ENCODE peak calls at places on chromosomes 12 and 14, in five cellular contexts. Y is C1 segment of cervical spinal cord; T is CD4-positive, alpha-beta T cell; U is AG09309; R is Right ventricle myocardium superior. J is an unnamed sample.

GRCh38 chr14:73422515-73422914 is 35.8 kb downstream of the NUMB start:
- DNase-seq in Y (no peak), T (no peak), U (no peak), R (no peak), J (no peak)

GRCh38 chr14:61564623-61565091 is 130.7 kb upstream of the HIF1A start:
- DNase-seq in Y (no peak), T (no peak), U (peak; percentile 86), R (no peak), J (no peak)

GRCh38 chr12:44780221-44780770 is 95.8 kb downstream of the NELL2 start:
- DNase-seq in Y (no peak), T (no peak), U (no peak), R (no peak), J (no peak)

GRCh38 chr14:24417832-24418491 is 11.5 kb downstream of the CBLN3 start:
- DNase-seq in Y (no peak), T (no peak), U (no peak), R (no peak), J (no peak)

GRCh38 chr12:96150442-96150841 is 43.7 kb upstream of the ELK3 start:
- DNase-seq in Y (no peak), T (no peak), U (no peak), R (no peak), J (no peak)

GRCh38 chr12:958449-959123 is 9.1 kb upstream of the RAD52 start:
- DNase-seq in Y (no peak), T (no peak), U (no peak), R (no peak), J (no peak)

GRCh38 chr14:92863281-92863680 is 59.7 kb upstream of the CHGA start:
- DNase-seq in Y (no peak), T (no peak), U (no peak), R (no peak), J (no peak)

GRCh38 chr12:64521838-64522237 is 69.9 kb downstream of the TBK1 start:
- DNase-seq in Y (no peak), T (no peak), U (no peak), R (no peak), J (no peak)

GRCh38 chr12:79973774-79974173 is 38.9 kb upstream of the PPP1R12A start:
- DNase-seq in Y (no peak), T (no peak), U (no peak), R (no peak), J (no peak)

GRCh38 chr12:14948672-14949071 is 10.3 kb upstream of the ERP27 start:
- DNase-seq in Y (no peak), T (peak; percentile 52), U (peak; percentile 24), R (no peak), J (peak; percentile 84)

GRCh38 chr12:100138048-100138907 is 4.4 kb downstream of the BLTP3B start:
- DNase-seq in Y (no peak), T (no peak), U (no peak), R (no peak), J (no peak)

GRCh38 chr12:6752181-6752930 is 585 bp downstream of the MLF2 start:
- DNase-seq in Y (no peak), T (no peak), U (no peak), R (no peak), J (no peak)

GRCh38 chr12:104650541-104650940 is 193.8 kb downstream of the CHST11 start:
- DNase-seq in Y (no peak), T (no peak), U (no peak), R (peak; percentile 20), J (no peak)

GRCh38 chr14:95269493-95269892 is 50.2 kb downstream of the CLMN start:
- DNase-seq in Y (no peak), T (no peak), U (no peak), R (no peak), J (no peak)

GRCh38 chr12:117513353-117513752 is 151.9 kb upstream of the NOS1 start:
- DNase-seq in Y (no peak), T (no peak), U (no peak), R (no peak), J (no peak)

GRCh38 chr14:35366048-35366428 is 38.5 kb downstream of the NFKBIA start:
- DNase-seq in Y (no peak), T (no peak), U (no peak), R (peak; percentile 57), J (no peak)

GRCh38 chr12:64392221-64392620 is 1.7 kb upstream of the C12orf56 start:
- DNase-seq in Y (no peak), T (no peak), U (peak; percentile 29), R (no peak), J (no peak)

GRCh38 chr14:96090441-96091148 is 51.4 kb downstream of the C14orf132 start:
- DNase-seq in Y (peak; percentile 10), T (no peak), U (no peak), R (peak; percentile 84), J (no peak)

GRCh38 chr12:79409562-79409961 is 281.2 kb downstream of the PAWR start:
- DNase-seq in Y (no peak), T (no peak), U (no peak), R (no peak), J (no peak)

GRCh38 chr14:100025111-100025510 is 40.1 kb upstream of the EVL start:
- DNase-seq in Y (no peak), T (peak; percentile 7), U (no peak), R (no peak), J (peak; percentile 9)

GRCh38 chr12:49294086-49294803 is 702 bp upstream of the PRPH start:
- DNase-seq in Y (no peak), T (no peak), U (no peak), R (no peak), J (no peak)

GRCh38 chr12:71475280-71475679 is 35.7 kb downstream of the LGR5 start:
- DNase-seq in Y (no peak), T (no peak), U (no peak), R (peak; percentile 47), J (no peak)

GRCh38 chr12:79927772-79928474 is 7.0 kb downstream of the PPP1R12A start:
- DNase-seq in Y (no peak), T (peak; percentile 42), U (no peak), R (no peak), J (peak; percentile 79)

GRCh38 chr12:94621662-94622359 is 28.5 kb downstream of the TMCC3 start:
- DNase-seq in Y (no peak), T (no peak), U (no peak), R (no peak), J (no peak)

GRCh38 chr12:57899010-57899662 is 42.2 kb upstream of the ATP23 start:
- DNase-seq in Y (no peak), T (peak; percentile 71), U (no peak), R (no peak), J (peak; percentile 65)

GRCh38 chr14:20671597-20672283 is 12.6 kb upstream of the RNASE4 start:
- DNase-seq in Y (no peak), T (no peak), U (no peak), R (no peak), J (no peak)

GRCh38 chr12:91910871-91911388 is 234.7 kb downstream of the BTG1 start:
- DNase-seq in Y (no peak), T (no peak), U (no peak), R (no peak), J (no peak)

GRCh38 chr14:23113346-23114119 is 5.5 kb downstream of the CEBPE start:
- DNase-seq in Y (no peak), T (no peak), U (no peak), R (no peak), J (no peak)

GRCh38 chr12:90574676-90575075 is 380.3 kb downstream of the CCER1 start:
- DNase-seq in Y (no peak), T (no peak), U (no peak), R (no peak), J (no peak)

GRCh38 chr14:87489196-87489819 is 503.7 kb downstream of the GALC start:
- DNase-seq in Y (no peak), T (no peak), U (no peak), R (no peak), J (no peak)

J was measured in naive thymus-derived CD8-positive, alpha-beta T cell.